ENCODE peak calls at places on chromosomes 4 and X, in five cellular contexts. One of them, this sample, is unnamed.

GRCh38 chr4:16083217-16084191 is at the start of gene PROM1:
- DNase-seq in K562: no peak
- DNase-seq in HepG2: peak; percentile 3
- DNase-seq in SK-N-SH: peak; percentile 81
- DNase-seq in GM12878: no peak
- DNase-seq in this sample: no peak

GRCh38 chr4:155974957-155975356 is 21.3 kb upstream of the CTSO start:
- DNase-seq in HepG2: no peak
- DNase-seq in K562: no peak
- DNase-seq in SK-N-SH: no peak
- DNase-seq in GM12878: no peak
- DNase-seq in this sample: no peak

GRCh38 chr4:119296356-119296755 is 25.6 kb downstream of the FABP2 start:
- DNase-seq in K562: no peak
- DNase-seq in SK-N-SH: no peak
- DNase-seq in HepG2: no peak
- DNase-seq in GM12878: no peak
- DNase-seq in this sample: no peak

GRCh38 chr4:153126137-153126536 is 78.1 kb upstream of the TRIM2 start:
- DNase-seq in HepG2: no peak
- DNase-seq in K562: no peak
- DNase-seq in GM12878: no peak
- DNase-seq in SK-N-SH: no peak
- DNase-seq in this sample: no peak

GRCh38 chr4:152363086-152363485 is 172.8 kb downstream of the FBXW7 start:
- DNase-seq in SK-N-SH: no peak
- DNase-seq in K562: no peak
- DNase-seq in HepG2: no peak
- DNase-seq in GM12878: no peak
- DNase-seq in this sample: no peak

GRCh38 chrX:72121381-72121780 is 10.3 kb downstream of the RTL5 start:
- DNase-seq in K562: no peak
- DNase-seq in GM12878: no peak
- DNase-seq in HepG2: no peak
- DNase-seq in SK-N-SH: no peak
- DNase-seq in this sample: peak; percentile 71

GRCh38 chr4:123397276-123398150 is 918 bp downstream of the SPRY1 start:
- DNase-seq in SK-N-SH: peak; percentile 65
- DNase-seq in K562: no peak
- DNase-seq in HepG2: peak; percentile 75
- DNase-seq in GM12878: no peak
- DNase-seq in this sample: peak; percentile 66

GRCh38 chrX:9622128-9622527 is 143.5 kb downstream of the GPR143 start:
- DNase-seq in GM12878: no peak
- DNase-seq in HepG2: no peak
- DNase-seq in K562: no peak
- DNase-seq in SK-N-SH: no peak
- DNase-seq in this sample: no peak

GRCh38 chr4:8727546-8728510 is 135.3 kb downstream of the CPZ start:
- DNase-seq in K562: no peak
- DNase-seq in GM12878: no peak
- DNase-seq in HepG2: no peak
- DNase-seq in SK-N-SH: peak; percentile 12
- DNase-seq in this sample: no peak

GRCh38 chrX:48003367-48003757 is 427 bp downstream of the ZNF182 start:
- DNase-seq in SK-N-SH: peak; percentile 38
- DNase-seq in GM12878: no peak
- DNase-seq in HepG2: no peak
- DNase-seq in K562: peak; percentile 8
- DNase-seq in this sample: no peak

DNA sequence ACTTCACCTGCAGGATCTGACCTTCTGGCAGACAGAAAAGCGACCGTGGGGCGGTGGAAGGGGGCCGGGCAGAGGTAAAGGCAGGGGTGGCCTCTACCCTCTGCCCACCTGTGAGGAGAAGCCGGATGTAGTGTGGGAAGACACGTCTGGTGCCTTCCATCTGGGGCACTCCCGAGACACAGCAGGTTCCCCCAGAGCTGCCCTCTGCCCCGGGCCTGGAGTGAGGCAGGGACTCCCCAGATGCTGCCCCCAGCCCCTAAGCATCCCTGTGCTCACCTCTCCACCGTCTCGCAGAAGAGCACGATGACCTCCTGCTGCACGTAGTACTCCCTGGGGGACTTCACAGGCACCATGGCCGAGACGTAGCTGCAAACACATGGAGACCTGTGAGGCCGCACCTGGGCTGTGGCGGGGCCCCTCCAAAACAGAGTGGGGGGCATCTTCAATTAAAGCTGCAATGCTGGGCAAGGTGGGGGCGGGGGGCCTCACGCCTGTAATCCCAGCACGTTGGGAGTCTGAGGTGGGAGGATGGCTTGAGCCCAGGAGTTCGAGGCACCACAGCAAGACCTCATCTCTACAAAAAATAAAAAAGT is 75.3 kb upstream of the MXD4 start:
- DNase-seq in HepG2: no peak
- DNase-seq in K562: peak; percentile 5
- DNase-seq in GM12878: no peak
- DNase-seq in SK-N-SH: no peak
- DNase-seq in this sample: no peak
- TF ChIP-seq REST in HepG2: no peak
- TF ChIP-seq REST in K562: no peak
- TF ChIP-seq REST in GM12878: no peak
- TF ChIP-seq REST in SK-N-SH: no peak
- TF ChIP-seq REST in this sample: no peak

GRCh38 chr4:2537011-2537830 is 774 bp downstream of the FAM193A start:
- DNase-seq in GM12878: no peak
- DNase-seq in SK-N-SH: peak; percentile 75
- DNase-seq in K562: peak; percentile 30
- DNase-seq in HepG2: peak; percentile 44
- DNase-seq in this sample: peak; percentile 40
- TF ChIP-seq GABPA in GM12878: no peak
- TF ChIP-seq GABPA in SK-N-SH: no peak
- TF ChIP-seq GABPA in K562: no peak
- TF ChIP-seq GABPA in HepG2: no peak
- TF ChIP-seq GABPA in this sample: no peak

GRCh38 chrX:105634180-105634579 is 188.2 kb upstream of the NRK start:
- DNase-seq in HepG2: no peak
- DNase-seq in K562: no peak
- DNase-seq in SK-N-SH: no peak
- DNase-seq in GM12878: no peak
- DNase-seq in this sample: no peak
- H3K27ac ChIP-seq in HepG2: no peak overlapping the region
- H3K27ac ChIP-seq in K562: no peak overlapping the region
- H3K27ac ChIP-seq in SK-N-SH: no peak overlapping the region
- H3K27ac ChIP-seq in GM12878: no peak overlapping the region
- H3K27ac ChIP-seq in this sample: no peak overlapping the region

GRCh38 chr4:83603130-83603529 is 67.2 kb downstream of the GPAT3 start:
- DNase-seq in HepG2: no peak
- DNase-seq in GM12878: no peak
- DNase-seq in SK-N-SH: no peak
- DNase-seq in K562: no peak
- DNase-seq in this sample: no peak

GRCh38 chr4:83604315-83604714 is 68.4 kb downstream of the GPAT3 start:
- DNase-seq in SK-N-SH: no peak
- DNase-seq in GM12878: no peak
- DNase-seq in HepG2: no peak
- DNase-seq in K562: no peak
- DNase-seq in this sample: no peak

DNA sequence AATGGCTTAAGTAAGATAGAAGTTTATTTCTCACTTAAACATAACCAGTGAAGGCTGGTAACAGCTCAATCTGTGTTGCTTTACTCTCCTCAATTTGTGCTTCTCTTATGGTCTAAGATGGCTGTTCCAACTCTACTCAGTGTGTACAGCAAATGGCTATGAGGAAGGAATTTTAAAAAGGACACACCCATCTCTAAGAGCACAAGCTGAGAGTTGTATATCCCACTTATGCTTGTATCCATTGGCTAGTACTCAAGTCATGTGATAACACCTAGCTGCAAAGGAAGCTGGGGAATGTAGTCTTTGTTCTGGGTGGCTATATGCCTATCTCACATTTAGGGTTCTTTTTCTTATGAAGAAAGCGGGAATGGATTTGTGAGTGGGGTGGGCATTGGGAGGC is 63.3 kb downstream of the GPAT3 start:
- DNase-seq in K562: peak; percentile 64
- DNase-seq in HepG2: peak; percentile 27
- DNase-seq in GM12878: no peak
- DNase-seq in SK-N-SH: no peak
- DNase-seq in this sample: peak; percentile 27
- TF ChIP-seq REST in K562: no peak
- TF ChIP-seq REST in HepG2: no peak
- TF ChIP-seq REST in GM12878: no peak
- TF ChIP-seq REST in SK-N-SH: no peak
- TF ChIP-seq REST in this sample: no peak

This sample was measured in HL-60.